ENCODE peak calls at places on chromosomes 3 and 15, in eight cellular contexts. Z, L, Y, M, H, I, P and E are unnamed samples.

GRCh38 chr3:145639207-145639606 is 521.8 kb downstream of the PLOD2 start:
- DNase-seq in I (no peak), Y (no peak), M (no peak), L (no peak), H (no peak), Z (no peak), P (no peak), E (no peak)

GRCh38 chr3:140545756-140546155 is 132.1 kb upstream of the TRIM42 start:
- DNase-seq in H (no peak), Y (no peak), Z (no peak), L (no peak), P (no peak), I (no peak), M (no peak), E (no peak)

GRCh38 chr3:59374812-59375211 is 325.0 kb upstream of the CFAP20DC start:
- DNase-seq in P (no peak), L (peak), Y (no peak), M (no peak), Z (no peak), H (no peak), I (peak), E (peak)

GRCh38 chr15:72313448-72313840 is 6.5 kb downstream of the CELF6 start:
- DNase-seq in Z (no peak), H (no peak), M (no peak), L (no peak), Y (no peak), P (no peak), I (no peak), E (no peak)

GRCh38 chr3:23761440-23761896 is 44.3 kb upstream of the UBE2E1 start:
- DNase-seq in H (no peak), Z (no peak), Y (no peak), I (peak), L (peak), P (no peak), M (peak), E (peak)

GRCh38 chr3:189282751-189283150 is 111.0 kb downstream of the TPRG1 start:
- DNase-seq in I (no peak), M (no peak), Z (no peak), H (no peak), Y (no peak), L (no peak), P (no peak), E (no peak)

GRCh38 chr3:126616931-126617330 is 38.0 kb downstream of the TXNRD3 start:
- DNase-seq in I (no peak), H (no peak), L (no peak), P (no peak), M (no peak), Y (no peak), Z (no peak), E (no peak)

GRCh38 chr15:62063851-62064635 is 2.7 kb upstream of the C2CD4A start:
- DNase-seq in P (no peak), L (no peak), M (no peak), I (no peak), Y (peak), H (no peak), Z (no peak), E (no peak)

GRCh38 chr3:124837730-124838186 is 49.4 kb downstream of the ITGB5 start:
- DNase-seq in P (no peak), M (peak), I (peak), H (peak), Z (no peak), L (no peak), Y (peak), E (peak)

GRCh38 chr3:32460031-32460749 is 42.5 kb downstream of the CMTM6 start:
- DNase-seq in Y (no peak), P (peak), I (peak), L (peak), H (no peak), M (no peak), Z (no peak), E (peak)

GRCh38 chr15:99618941-99619411 is 53.2 kb downstream of the MEF2A start:
- DNase-seq in M (peak), Y (no peak), Z (no peak), H (no peak), L (no peak), P (no peak), I (no peak), E (peak)

GRCh38 chr15:87681054-87681453 is 575.5 kb downstream of the NTRK3 start:
- DNase-seq in H (no peak), M (no peak), P (no peak), Y (no peak), Z (no peak), L (no peak), I (no peak), E (no peak)

GRCh38 chr15:69976366-69976994 is 121.2 kb downstream of the TLE3 start:
- DNase-seq in Z (no peak), P (peak), H (no peak), I (peak), M (peak), L (no peak), Y (peak), E (peak)

GRCh38 chr3:16990163-16990562 is 105.4 kb downstream of the PLCL2 start:
- DNase-seq in P (no peak), L (no peak), I (no peak), Z (no peak), Y (no peak), H (no peak), M (no peak), E (no peak)

GRCh38 chr15:43187544-43188155 is 2.4 kb downstream of the CCNDBP1 start:
- DNase-seq in Y (peak), M (peak), L (peak), P (no peak), H (no peak), Z (no peak), I (no peak), E (peak)

GRCh38 chr15:72771329-72771725 is 12.2 kb downstream of the ADPGK start:
- DNase-seq in L (no peak), Y (no peak), I (no peak), H (no peak), M (no peak), Z (no peak), P (no peak), E (peak)

GRCh38 chr3:185824467-185825378 is at the start of gene IGF2BP2:
- DNase-seq in I (peak), Y (peak), M (peak), Z (no peak), P (peak), L (peak), H (no peak), E (peak)

GRCh38 chr3:11583638-11584046 is 60.1 kb downstream of the VGLL4 start:
- DNase-seq in L (no peak), Z (no peak), Y (no peak), M (no peak), P (no peak), I (no peak), H (no peak), E (no peak)

GRCh38 chr3:102163039-102163817 is 271.6 kb upstream of the ZPLD1 start:
- DNase-seq in M (peak), Z (no peak), Y (peak), I (no peak), L (no peak), H (no peak), P (no peak), E (no peak)